ENCODE peak calls at places on chromosomes 1 and 21, in ten cellular contexts. R, E, W, L, S, D, T, V, N and B are unnamed samples.

GRCh38 chr1:53316058-53316741 is 11.7 kb downstream of the LRP8 start:
- DNase-seq in R (no peak), E (no peak), W (peak), L (no peak), S (no peak), D (no peak), T (peak), V (no peak), N (no peak), B (no peak)

GRCh38 chr1:174996474-174996873 is 3.3 kb upstream of the CACYBP start:
- DNase-seq in R (no peak), E (no peak), W (no peak), L (no peak), S (no peak), D (no peak), T (no peak), V (no peak), N (no peak), B (no peak)

GRCh38 chr1:175530167-175530566 is 213.2 kb downstream of the TNR start:
- DNase-seq in R (no peak), E (no peak), W (no peak), L (no peak), S (no peak), D (no peak), T (no peak), V (no peak), N (no peak), B (no peak)

GRCh38 chr1:182368369-182368768 is 23.2 kb downstream of the GLUL start:
- DNase-seq in R (no peak), E (no peak), W (no peak), L (no peak), S (no peak), D (no peak), T (no peak), V (no peak), N (no peak), B (no peak)

GRCh38 chr1:84611796-84612195 is 37.6 kb upstream of the CTBS start:
- DNase-seq in R (no peak), E (no peak), W (no peak), L (no peak), S (no peak), D (no peak), T (no peak), V (no peak), N (no peak), B (peak)

GRCh38 chr1:19661721-19662228 is 2.9 kb upstream of the HTR6 start:
- DNase-seq in R (peak), E (no peak), W (no peak), L (peak), S (no peak), D (peak), T (no peak), V (no peak), N (peak), B (peak)

GRCh38 chr1:162565460-162565859 is 3.9 kb downstream of the UAP1 start:
- DNase-seq in R (no peak), E (no peak), W (no peak), L (no peak), S (no peak), D (no peak), T (no peak), V (no peak), N (peak), B (peak)

GRCh38 chr1:4590766-4591165 is 63.6 kb upstream of the AJAP1 start:
- DNase-seq in R (no peak), E (no peak), W (no peak), L (no peak), S (no peak), D (no peak), T (no peak), V (no peak), N (no peak), B (no peak)

GRCh38 chr1:2290595-2291510 is 62.7 kb downstream of the SKI start:
- DNase-seq in R (no peak), E (peak), W (no peak), L (peak), S (peak), D (peak), T (peak), V (peak), N (peak), B (peak)

GRCh38 chr1:203557958-203558760 is 64.2 kb downstream of the OPTC start:
- DNase-seq in R (peak), E (no peak), W (no peak), L (peak), S (peak), D (no peak), T (no peak), V (peak), N (no peak), B (no peak)

GRCh38 chr1:164651378-164651951 is 92.5 kb downstream of the PBX1 start:
- DNase-seq in R (no peak), E (no peak), W (no peak), L (no peak), S (no peak), D (no peak), T (no peak), V (peak), N (no peak), B (no peak)

GRCh38 chr21:44431300-44431699 is 24.0 kb upstream of the LRRC3 start:
- DNase-seq in R (no peak), E (no peak), W (no peak), L (no peak), S (no peak), D (no peak), T (no peak), V (no peak), N (no peak), B (no peak)

GRCh38 chr1:201916649-201917249 is 28.1 kb downstream of the SHISA4 start:
- DNase-seq in R (peak), E (no peak), W (peak), L (peak), S (no peak), D (no peak), T (no peak), V (peak), N (no peak), B (peak)

GRCh38 chr1:226064168-226064815 is 1.8 kb downstream of the H3-3A start:
- DNase-seq in R (peak), E (no peak), W (no peak), L (no peak), S (no peak), D (no peak), T (no peak), V (peak), N (no peak), B (no peak)

GRCh38 chr1:164895026-164895907 is 336.3 kb downstream of the PBX1 start:
- DNase-seq in R (no peak), E (no peak), W (no peak), L (no peak), S (no peak), D (no peak), T (no peak), V (no peak), N (no peak), B (no peak)

GRCh38 chr1:82775402-82776000 is 974.8 kb downstream of the ADGRL2 start:
- DNase-seq in R (peak), E (peak), W (peak), L (peak), S (no peak), D (no peak), T (no peak), V (no peak), N (no peak), B (peak)

GRCh38 chr1:213481395-213481794 is 430.4 kb downstream of the RPS6KC1 start:
- DNase-seq in R (no peak), E (no peak), W (no peak), L (no peak), S (no peak), D (no peak), T (no peak), V (no peak), N (no peak), B (no peak)

GRCh38 chr1:174352883-174353608 is 94.7 kb upstream of the GPR52 start:
- DNase-seq in R (no peak), E (no peak), W (no peak), L (no peak), S (no peak), D (no peak), T (no peak), V (no peak), N (no peak), B (no peak)

GRCh38 chr21:35088235-35088865 is 39.2 kb upstream of the RUNX1 start:
- DNase-seq in R (no peak), E (no peak), W (no peak), L (no peak), S (no peak), D (no peak), T (no peak), V (no peak), N (no peak), B (no peak)

GRCh38 chr1:55848906-55849305 is 633.7 kb upstream of the USP24 start:
- DNase-seq in R (no peak), E (no peak), W (no peak), L (peak), S (no peak), D (no peak), T (no peak), V (no peak), N (no peak), B (no peak)

GRCh38 chr1:202170726-202171125 is 10.3 kb upstream of the PTPN7 start:
- DNase-seq in R (no peak), E (no peak), W (no peak), L (no peak), S (no peak), D (no peak), T (no peak), V (no peak), N (no peak), B (no peak)

GRCh38 chr21:39051561-39051949 is 131.7 kb downstream of the PSMG1 start:
- DNase-seq in R (no peak), E (no peak), W (no peak), L (peak), S (no peak), D (no peak), T (no peak), V (no peak), N (no peak), B (no peak)

GRCh38 chr1:150972417-150972940 is 2.2 kb downstream of the CERS2 start:
- DNase-seq in R (no peak), E (no peak), W (no peak), L (no peak), S (no peak), D (no peak), T (no peak), V (peak), N (no peak), B (no peak)